ENCODE peak calls at places on chromosome X, in ten cellular contexts. J is HTR-8/SVneo; L is mucosa of descending colon; V is stimulated activated CD8-positive, alpha-beta memory T cell treated with anti-CD3 and anti-CD28 coated beads, Interleukin-7, amount 100 ng/mL, for 1 hour; P is BJ; I is stimulated activated naive CD8-positive, alpha-beta T cell treated with anti-CD3 and anti-CD28 coated beads, Interleukin-15, amount 100 ng/mL, for 72 hours; S is naive thymus-derived CD4-positive, alpha-beta T cell; M is cardiac fibroblast; W is stimulated activated CD4-positive, alpha-beta T cell treated with anti-CD3 and anti-CD28 coated beads, Interleukin-1b, Interleukin-23, amount 100 ng/mL, for 48 hours; Y is GM06990. X is an unnamed sample.

GRCh38 chrX:30806187-30806728 is 82.8 kb downstream of the TAB3 start:
- DNase-seq in I (no peak), Y (no peak), L (no peak), V (no peak), W (no peak), M (no peak), S (no peak), P (no peak), J (no peak), X (no peak)

GRCh38 chrX:154840856-154841255 is 6.4 kb upstream of the SMIM9 start:
- DNase-seq in Y (no peak), M (peak), P (peak), W (no peak), L (no peak), J (peak), I (no peak), V (no peak), S (peak), X (no peak)

GRCh38 chrX:129736491-129736890 is 2.3 kb upstream of the XPNPEP2 start:
- DNase-seq in Y (no peak), S (no peak), V (no peak), M (no peak), L (no peak), I (no peak), J (no peak), W (no peak), P (no peak), X (no peak)

GRCh38 chrX:1403228-1403627 is 11.3 kb upstream of the SLC25A6 start:
- DNase-seq in P (no peak), L (no peak), I (no peak), Y (no peak), W (no peak), J (no peak), M (no peak), V (no peak), S (no peak), X (no peak)

GRCh38 chrX:72609313-72609712 is 36.7 kb upstream of the HDAC8 start:
- DNase-seq in J (peak), S (no peak), M (peak), L (no peak), P (no peak), Y (no peak), I (no peak), V (no peak), W (no peak), X (no peak)

GRCh38 chrX:37755073-37755472 is 24.8 kb upstream of the CYBB start:
- DNase-seq in P (no peak), M (no peak), Y (peak), W (no peak), I (no peak), L (no peak), V (no peak), J (no peak), S (peak), X (no peak)

GRCh38 chrX:130637591-130637990 is 235.8 kb downstream of the RBMX2 start:
- DNase-seq in M (peak), S (no peak), L (no peak), P (peak), V (no peak), I (no peak), Y (no peak), J (no peak), W (no peak), X (no peak)

GRCh38 chrX:9148626-9149385 is 114.9 kb upstream of the FAM9B start:
- DNase-seq in Y (no peak), V (no peak), S (no peak), I (no peak), W (no peak), J (peak), M (peak), P (peak), L (no peak), X (no peak)

GRCh38 chrX:74242484-74243138 is 61.4 kb upstream of the ZCCHC13 start:
- DNase-seq in P (no peak), I (no peak), S (no peak), W (no peak), L (no peak), J (no peak), V (no peak), M (no peak), Y (no peak), X (no peak)

GRCh38 chrX:112961981-112962380 is 121.3 kb upstream of the AMOT start:
- DNase-seq in W (no peak), S (no peak), J (no peak), M (no peak), V (no peak), P (no peak), I (no peak), L (no peak), Y (no peak), X (no peak)

GRCh38 chrX:150544222-150544787 is 24.1 kb upstream of the MTM1 start:
- DNase-seq in W (no peak), J (no peak), S (peak), L (no peak), P (no peak), M (no peak), V (no peak), I (no peak), Y (no peak), X (no peak)